ENCODE peak calls at places on chromosomes 12 and 14, in nine cellular contexts. One of them, this sample, is unnamed.

GRCh38 chr14:102138535-102138934 is 1.2 kb upstream of the WDR20 start:
- DNase-seq in activated naive CD8-positive, alpha-beta T cell treated with anti-CD3 and anti-CD28 coated beads, Interleukin-2, amount 50 U/mL, for 24 hours: no peak
- DNase-seq in caudate nucleus: no peak
- DNase-seq in AG10803: no peak
- DNase-seq in NCI-H460: no peak
- DNase-seq in astrocyte of the cerebellum: no peak
- DNase-seq in GM23248: no peak
- DNase-seq in substantia nigra: no peak
- DNase-seq in colonic mucosa: no peak
- DNase-seq in this sample: no peak

GRCh38 chr12:118611295-118611694 is 234.9 kb downstream of the SUDS3 start:
- DNase-seq in activated naive CD8-positive, alpha-beta T cell treated with anti-CD3 and anti-CD28 coated beads, Interleukin-2, amount 50 U/mL, for 24 hours: no peak
- DNase-seq in caudate nucleus: no peak
- DNase-seq in AG10803: no peak
- DNase-seq in NCI-H460: no peak
- DNase-seq in astrocyte of the cerebellum: no peak
- DNase-seq in GM23248: no peak
- DNase-seq in substantia nigra: peak
- DNase-seq in colonic mucosa: no peak
- DNase-seq in this sample: no peak

GRCh38 chr12:7146906-7147305 is 16.7 kb downstream of the CLSTN3 start:
- DNase-seq in activated naive CD8-positive, alpha-beta T cell treated with anti-CD3 and anti-CD28 coated beads, Interleukin-2, amount 50 U/mL, for 24 hours: no peak
- DNase-seq in caudate nucleus: no peak
- DNase-seq in AG10803: no peak
- DNase-seq in NCI-H460: no peak
- DNase-seq in astrocyte of the cerebellum: no peak
- DNase-seq in GM23248: no peak
- DNase-seq in substantia nigra: no peak
- DNase-seq in colonic mucosa: no peak
- DNase-seq in this sample: no peak

GRCh38 chr14:104800600-104801283 is at the start of gene ZBTB42:
- DNase-seq in activated naive CD8-positive, alpha-beta T cell treated with anti-CD3 and anti-CD28 coated beads, Interleukin-2, amount 50 U/mL, for 24 hours: peak
- DNase-seq in caudate nucleus: no peak
- DNase-seq in AG10803: peak
- DNase-seq in NCI-H460: peak
- DNase-seq in astrocyte of the cerebellum: no peak
- DNase-seq in GM23248: peak
- DNase-seq in substantia nigra: no peak
- DNase-seq in colonic mucosa: peak
- DNase-seq in this sample: no peak

GRCh38 chr12:30599631-30600030 is 96.0 kb downstream of the IPO8 start:
- DNase-seq in activated naive CD8-positive, alpha-beta T cell treated with anti-CD3 and anti-CD28 coated beads, Interleukin-2, amount 50 U/mL, for 24 hours: no peak
- DNase-seq in caudate nucleus: no peak
- DNase-seq in AG10803: no peak
- DNase-seq in NCI-H460: no peak
- DNase-seq in astrocyte of the cerebellum: no peak
- DNase-seq in GM23248: no peak
- DNase-seq in substantia nigra: no peak
- DNase-seq in colonic mucosa: no peak
- DNase-seq in this sample: peak

GRCh38 chr14:103073367-103073875 is 10.6 kb upstream of the LBHD2 start:
- DNase-seq in activated naive CD8-positive, alpha-beta T cell treated with anti-CD3 and anti-CD28 coated beads, Interleukin-2, amount 50 U/mL, for 24 hours: no peak
- DNase-seq in caudate nucleus: no peak
- DNase-seq in AG10803: no peak
- DNase-seq in NCI-H460: no peak
- DNase-seq in astrocyte of the cerebellum: no peak
- DNase-seq in GM23248: no peak
- DNase-seq in substantia nigra: no peak
- DNase-seq in colonic mucosa: no peak
- DNase-seq in this sample: no peak

GRCh38 chr14:68788275-68789001 is 4.4 kb downstream of the ZFP36L1 start:
- DNase-seq in activated naive CD8-positive, alpha-beta T cell treated with anti-CD3 and anti-CD28 coated beads, Interleukin-2, amount 50 U/mL, for 24 hours: no peak
- DNase-seq in caudate nucleus: no peak
- DNase-seq in AG10803: no peak
- DNase-seq in NCI-H460: no peak
- DNase-seq in astrocyte of the cerebellum: no peak
- DNase-seq in GM23248: peak
- DNase-seq in substantia nigra: no peak
- DNase-seq in colonic mucosa: no peak
- DNase-seq in this sample: no peak

GRCh38 chr14:69368381-69368780 is 29.7 kb downstream of the ERH start:
- DNase-seq in activated naive CD8-positive, alpha-beta T cell treated with anti-CD3 and anti-CD28 coated beads, Interleukin-2, amount 50 U/mL, for 24 hours: no peak
- DNase-seq in caudate nucleus: no peak
- DNase-seq in AG10803: no peak
- DNase-seq in NCI-H460: no peak
- DNase-seq in astrocyte of the cerebellum: no peak
- DNase-seq in GM23248: no peak
- DNase-seq in substantia nigra: no peak
- DNase-seq in colonic mucosa: no peak
- DNase-seq in this sample: no peak

GRCh38 chr14:26531894-26532293 is 65.9 kb downstream of the NOVA1 start:
- DNase-seq in activated naive CD8-positive, alpha-beta T cell treated with anti-CD3 and anti-CD28 coated beads, Interleukin-2, amount 50 U/mL, for 24 hours: no peak
- DNase-seq in caudate nucleus: no peak
- DNase-seq in AG10803: peak
- DNase-seq in NCI-H460: peak
- DNase-seq in astrocyte of the cerebellum: peak
- DNase-seq in GM23248: peak
- DNase-seq in substantia nigra: no peak
- DNase-seq in colonic mucosa: no peak
- DNase-seq in this sample: peak

GRCh38 chr12:42023733-42024494 is 120.8 kb downstream of the GXYLT1 start:
- DNase-seq in activated naive CD8-positive, alpha-beta T cell treated with anti-CD3 and anti-CD28 coated beads, Interleukin-2, amount 50 U/mL, for 24 hours: peak
- DNase-seq in caudate nucleus: peak
- DNase-seq in AG10803: peak
- DNase-seq in NCI-H460: peak
- DNase-seq in astrocyte of the cerebellum: peak
- DNase-seq in GM23248: peak
- DNase-seq in substantia nigra: peak
- DNase-seq in colonic mucosa: peak
- DNase-seq in this sample: peak

GRCh38 chr14:77498984-77499527 is 440 bp upstream of the ISM2 start:
- DNase-seq in activated naive CD8-positive, alpha-beta T cell treated with anti-CD3 and anti-CD28 coated beads, Interleukin-2, amount 50 U/mL, for 24 hours: peak
- DNase-seq in caudate nucleus: no peak
- DNase-seq in AG10803: no peak
- DNase-seq in NCI-H460: no peak
- DNase-seq in astrocyte of the cerebellum: no peak
- DNase-seq in GM23248: peak
- DNase-seq in substantia nigra: no peak
- DNase-seq in colonic mucosa: no peak
- DNase-seq in this sample: no peak

GRCh38 chr12:111673503-111673902 is 12.3 kb downstream of the BRAP start:
- DNase-seq in activated naive CD8-positive, alpha-beta T cell treated with anti-CD3 and anti-CD28 coated beads, Interleukin-2, amount 50 U/mL, for 24 hours: no peak
- DNase-seq in caudate nucleus: no peak
- DNase-seq in AG10803: peak
- DNase-seq in NCI-H460: peak
- DNase-seq in astrocyte of the cerebellum: no peak
- DNase-seq in GM23248: peak
- DNase-seq in substantia nigra: no peak
- DNase-seq in colonic mucosa: no peak
- DNase-seq in this sample: peak

GRCh38 chr12:120922279-120922678 is 18.1 kb upstream of the SPPL3 start:
- DNase-seq in activated naive CD8-positive, alpha-beta T cell treated with anti-CD3 and anti-CD28 coated beads, Interleukin-2, amount 50 U/mL, for 24 hours: no peak
- DNase-seq in caudate nucleus: no peak
- DNase-seq in AG10803: no peak
- DNase-seq in NCI-H460: no peak
- DNase-seq in astrocyte of the cerebellum: no peak
- DNase-seq in GM23248: no peak
- DNase-seq in substantia nigra: no peak
- DNase-seq in colonic mucosa: no peak
- DNase-seq in this sample: no peak

GRCh38 chr14:99619873-99620834 is 16.1 kb upstream of the CCDC85C start:
- DNase-seq in activated naive CD8-positive, alpha-beta T cell treated with anti-CD3 and anti-CD28 coated beads, Interleukin-2, amount 50 U/mL, for 24 hours: no peak
- DNase-seq in caudate nucleus: no peak
- DNase-seq in AG10803: peak
- DNase-seq in NCI-H460: no peak
- DNase-seq in astrocyte of the cerebellum: no peak
- DNase-seq in GM23248: peak
- DNase-seq in substantia nigra: no peak
- DNase-seq in colonic mucosa: no peak
- DNase-seq in this sample: no peak

GRCh38 chr14:23953464-23954278 is at the start of gene DHRS4:
- DNase-seq in activated naive CD8-positive, alpha-beta T cell treated with anti-CD3 and anti-CD28 coated beads, Interleukin-2, amount 50 U/mL, for 24 hours: peak
- DNase-seq in caudate nucleus: peak
- DNase-seq in AG10803: peak
- DNase-seq in NCI-H460: peak
- DNase-seq in astrocyte of the cerebellum: peak
- DNase-seq in GM23248: peak
- DNase-seq in substantia nigra: peak
- DNase-seq in colonic mucosa: peak
- DNase-seq in this sample: peak

GRCh38 chr14:105999361-106000028 is 473.1 kb downstream of the TMEM121 start:
- DNase-seq in activated naive CD8-positive, alpha-beta T cell treated with anti-CD3 and anti-CD28 coated beads, Interleukin-2, amount 50 U/mL, for 24 hours: peak
- DNase-seq in caudate nucleus: no peak
- DNase-seq in AG10803: peak
- DNase-seq in NCI-H460: peak
- DNase-seq in astrocyte of the cerebellum: no peak
- DNase-seq in GM23248: peak
- DNase-seq in substantia nigra: no peak
- DNase-seq in colonic mucosa: peak
- DNase-seq in this sample: peak

GRCh38 chr12:12408265-12408690 is 51.4 kb downstream of the BORCS5 start:
- DNase-seq in activated naive CD8-positive, alpha-beta T cell treated with anti-CD3 and anti-CD28 coated beads, Interleukin-2, amount 50 U/mL, for 24 hours: no peak
- DNase-seq in caudate nucleus: no peak
- DNase-seq in AG10803: no peak
- DNase-seq in NCI-H460: no peak
- DNase-seq in astrocyte of the cerebellum: no peak
- DNase-seq in GM23248: no peak
- DNase-seq in substantia nigra: no peak
- DNase-seq in colonic mucosa: no peak
- DNase-seq in this sample: no peak

GRCh38 chr12:97063292-97063935 is 156.4 kb downstream of the NEDD1 start:
- DNase-seq in activated naive CD8-positive, alpha-beta T cell treated with anti-CD3 and anti-CD28 coated beads, Interleukin-2, amount 50 U/mL, for 24 hours: no peak
- DNase-seq in caudate nucleus: no peak
- DNase-seq in AG10803: no peak
- DNase-seq in NCI-H460: no peak
- DNase-seq in astrocyte of the cerebellum: peak
- DNase-seq in GM23248: no peak
- DNase-seq in substantia nigra: no peak
- DNase-seq in colonic mucosa: no peak
- DNase-seq in this sample: no peak

GRCh38 chr14:99603471-99603933 is 505 bp downstream of the CCDC85C start:
- DNase-seq in activated naive CD8-positive, alpha-beta T cell treated with anti-CD3 and anti-CD28 coated beads, Interleukin-2, amount 50 U/mL, for 24 hours: peak
- DNase-seq in caudate nucleus: no peak
- DNase-seq in AG10803: peak
- DNase-seq in NCI-H460: no peak
- DNase-seq in astrocyte of the cerebellum: no peak
- DNase-seq in GM23248: peak
- DNase-seq in substantia nigra: no peak
- DNase-seq in colonic mucosa: no peak
- DNase-seq in this sample: peak

GRCh38 chr12:121765573-121765972 is 27.9 kb downstream of the RHOF start:
- DNase-seq in activated naive CD8-positive, alpha-beta T cell treated with anti-CD3 and anti-CD28 coated beads, Interleukin-2, amount 50 U/mL, for 24 hours: no peak
- DNase-seq in caudate nucleus: peak
- DNase-seq in AG10803: peak
- DNase-seq in NCI-H460: no peak
- DNase-seq in astrocyte of the cerebellum: peak
- DNase-seq in GM23248: peak
- DNase-seq in substantia nigra: no peak
- DNase-seq in colonic mucosa: no peak
- DNase-seq in this sample: peak

GRCh38 chr12:31702047-31702446 is 26.8 kb downstream of the AMN1 start:
- DNase-seq in activated naive CD8-positive, alpha-beta T cell treated with anti-CD3 and anti-CD28 coated beads, Interleukin-2, amount 50 U/mL, for 24 hours: no peak
- DNase-seq in caudate nucleus: no peak
- DNase-seq in AG10803: peak
- DNase-seq in NCI-H460: no peak
- DNase-seq in astrocyte of the cerebellum: no peak
- DNase-seq in GM23248: peak
- DNase-seq in substantia nigra: no peak
- DNase-seq in colonic mucosa: no peak
- DNase-seq in this sample: peak

GRCh38 chr12:18753481-18754117 is 15.7 kb downstream of the CAPZA3 start:
- DNase-seq in activated naive CD8-positive, alpha-beta T cell treated with anti-CD3 and anti-CD28 coated beads, Interleukin-2, amount 50 U/mL, for 24 hours: no peak
- DNase-seq in caudate nucleus: no peak
- DNase-seq in AG10803: no peak
- DNase-seq in NCI-H460: no peak
- DNase-seq in astrocyte of the cerebellum: no peak
- DNase-seq in GM23248: peak
- DNase-seq in substantia nigra: no peak
- DNase-seq in colonic mucosa: no peak
- DNase-seq in this sample: peak

GRCh38 chr12:123734268-123734667 is 22.1 kb downstream of the ATP6V0A2 start:
- DNase-seq in activated naive CD8-positive, alpha-beta T cell treated with anti-CD3 and anti-CD28 coated beads, Interleukin-2, amount 50 U/mL, for 24 hours: no peak
- DNase-seq in caudate nucleus: no peak
- DNase-seq in AG10803: no peak
- DNase-seq in NCI-H460: no peak
- DNase-seq in astrocyte of the cerebellum: no peak
- DNase-seq in GM23248: no peak
- DNase-seq in substantia nigra: no peak
- DNase-seq in colonic mucosa: peak
- DNase-seq in this sample: no peak

GRCh38 chr12:93884794-93885460 is 207.8 kb downstream of the CRADD start:
- DNase-seq in activated naive CD8-positive, alpha-beta T cell treated with anti-CD3 and anti-CD28 coated beads, Interleukin-2, amount 50 U/mL, for 24 hours: no peak
- DNase-seq in caudate nucleus: no peak
- DNase-seq in AG10803: peak
- DNase-seq in NCI-H460: no peak
- DNase-seq in astrocyte of the cerebellum: no peak
- DNase-seq in GM23248: peak
- DNase-seq in substantia nigra: no peak
- DNase-seq in colonic mucosa: no peak
- DNase-seq in this sample: no peak

GRCh38 chr12:117875652-117876491 is 92.9 kb downstream of the KSR2 start:
- DNase-seq in activated naive CD8-positive, alpha-beta T cell treated with anti-CD3 and anti-CD28 coated beads, Interleukin-2, amount 50 U/mL, for 24 hours: peak
- DNase-seq in caudate nucleus: peak
- DNase-seq in AG10803: no peak
- DNase-seq in NCI-H460: no peak
- DNase-seq in astrocyte of the cerebellum: no peak
- DNase-seq in GM23248: peak
- DNase-seq in substantia nigra: peak
- DNase-seq in colonic mucosa: no peak
- DNase-seq in this sample: no peak

GRCh38 chr14:103427485-103428443 is 42.5 kb downstream of the MARK3 start:
- DNase-seq in activated naive CD8-positive, alpha-beta T cell treated with anti-CD3 and anti-CD28 coated beads, Interleukin-2, amount 50 U/mL, for 24 hours: peak
- DNase-seq in caudate nucleus: no peak
- DNase-seq in AG10803: peak
- DNase-seq in NCI-H460: no peak
- DNase-seq in astrocyte of the cerebellum: peak
- DNase-seq in GM23248: peak
- DNase-seq in substantia nigra: peak
- DNase-seq in colonic mucosa: no peak
- DNase-seq in this sample: peak

GRCh38 chr12:104671407-104672095 is 214.8 kb downstream of the CHST11 start:
- DNase-seq in activated naive CD8-positive, alpha-beta T cell treated with anti-CD3 and anti-CD28 coated beads, Interleukin-2, amount 50 U/mL, for 24 hours: peak
- DNase-seq in caudate nucleus: no peak
- DNase-seq in AG10803: peak
- DNase-seq in NCI-H460: peak
- DNase-seq in astrocyte of the cerebellum: peak
- DNase-seq in GM23248: peak
- DNase-seq in substantia nigra: peak
- DNase-seq in colonic mucosa: peak
- DNase-seq in this sample: peak

GRCh38 chr12:6700646-6701051 is at the start of gene PIANP:
- DNase-seq in activated naive CD8-positive, alpha-beta T cell treated with anti-CD3 and anti-CD28 coated beads, Interleukin-2, amount 50 U/mL, for 24 hours: peak
- DNase-seq in caudate nucleus: peak
- DNase-seq in AG10803: peak
- DNase-seq in NCI-H460: no peak
- DNase-seq in astrocyte of the cerebellum: no peak
- DNase-seq in GM23248: peak
- DNase-seq in substantia nigra: peak
- DNase-seq in colonic mucosa: no peak
- DNase-seq in this sample: no peak

GRCh38 chr12:113095405-113095804 is 38.9 kb downstream of the DTX1 start:
- DNase-seq in activated naive CD8-positive, alpha-beta T cell treated with anti-CD3 and anti-CD28 coated beads, Interleukin-2, amount 50 U/mL, for 24 hours: no peak
- DNase-seq in caudate nucleus: no peak
- DNase-seq in AG10803: no peak
- DNase-seq in NCI-H460: no peak
- DNase-seq in astrocyte of the cerebellum: no peak
- DNase-seq in GM23248: no peak
- DNase-seq in substantia nigra: no peak
- DNase-seq in colonic mucosa: no peak
- DNase-seq in this sample: no peak

GRCh38 chr14:102208741-102209140 is 69.0 kb downstream of the WDR20 start:
- DNase-seq in activated naive CD8-positive, alpha-beta T cell treated with anti-CD3 and anti-CD28 coated beads, Interleukin-2, amount 50 U/mL, for 24 hours: no peak
- DNase-seq in caudate nucleus: no peak
- DNase-seq in AG10803: no peak
- DNase-seq in NCI-H460: no peak
- DNase-seq in astrocyte of the cerebellum: no peak
- DNase-seq in GM23248: no peak
- DNase-seq in substantia nigra: no peak
- DNase-seq in colonic mucosa: no peak
- DNase-seq in this sample: no peak